ENCODE peak calls at places on chromosomes 3 and 15, in seven cellular contexts. Q is mammary epithelial cell, E is kidney epithelial cell, H is HFFc6, Z is stomach, Y is fibroblast of pulmonary artery, M is tibial artery. C is an unnamed sample.

GRCh38 chr3:53776494-53777101 is 69.6 kb downstream of the CHDH start:
- DNase-seq in Z (no peak), M (no peak), E (no peak), Y (no peak), Q (peak), H (peak), C (no peak)

GRCh38 chr3:124266517-124266916 is 274.6 kb upstream of the ROPN1 start:
- DNase-seq in Y (peak), M (no peak), Q (no peak), E (no peak), H (no peak), Z (no peak), C (no peak)

GRCh38 chr15:64792282-64792681 is 16.9 kb upstream of the RBPMS2 start:
- DNase-seq in Q (no peak), Y (no peak), M (no peak), H (peak), Z (no peak), E (no peak), C (no peak)

GRCh38 chr3:99909714-99910508 is 92.2 kb downstream of the CMSS1 start:
- DNase-seq in H (peak), Y (peak), M (no peak), Z (no peak), Q (peak), E (peak), C (no peak)

GRCh38 chr3:8482960-8483665 is 18.5 kb upstream of the LMCD1 start:
- DNase-seq in M (peak), Z (peak), Q (peak), E (peak), H (peak), Y (peak), C (no peak)

GRCh38 chr3:160921020-160921635 is 165.1 kb downstream of the PPM1L start:
- DNase-seq in Q (peak), Z (peak), Y (peak), E (no peak), H (peak), M (no peak), C (peak)

GRCh38 chr3:39065197-39065596 is 13.4 kb downstream of the WDR48 start:
- DNase-seq in H (peak), Y (peak), Q (peak), E (peak), M (no peak), Z (no peak), C (peak)

GRCh38 chr3:113222412-113223086 is 11.2 kb downstream of the BOC start:
- DNase-seq in M (no peak), Z (no peak), Y (no peak), H (no peak), E (no peak), Q (no peak), C (no peak)

GRCh38 chr3:190056795-190057194 is 63.9 kb downstream of the P3H2 start:
- DNase-seq in Z (no peak), E (no peak), H (no peak), Q (no peak), M (no peak), Y (no peak), C (no peak)

GRCh38 chr3:191070201-191070600 is 128.8 kb upstream of the OSTN start:
- DNase-seq in Z (no peak), E (peak), H (peak), M (no peak), Y (peak), Q (peak), C (no peak)

GRCh38 chr3:156547637-156548036 is 7.3 kb downstream of the SSR3 start:
- DNase-seq in H (peak), Y (peak), M (no peak), Z (no peak), Q (peak), E (peak), C (no peak)

GRCh38 chr3:87167634-87168456 is 59.3 kb upstream of the CHMP2B start:
- DNase-seq in H (peak), E (peak), Z (no peak), Q (peak), Y (peak), M (no peak), C (peak)

GRCh38 chr3:112948346-112948838 is 26.5 kb downstream of the CD200R1 start:
- DNase-seq in E (no peak), Y (no peak), Z (no peak), M (no peak), Q (no peak), H (no peak), C (no peak)

GRCh38 chr15:92495468-92495867 is 101.8 kb downstream of the ST8SIA2 start:
- DNase-seq in Y (no peak), M (no peak), Z (no peak), H (no peak), E (no peak), Q (no peak), C (no peak)

DNA sequence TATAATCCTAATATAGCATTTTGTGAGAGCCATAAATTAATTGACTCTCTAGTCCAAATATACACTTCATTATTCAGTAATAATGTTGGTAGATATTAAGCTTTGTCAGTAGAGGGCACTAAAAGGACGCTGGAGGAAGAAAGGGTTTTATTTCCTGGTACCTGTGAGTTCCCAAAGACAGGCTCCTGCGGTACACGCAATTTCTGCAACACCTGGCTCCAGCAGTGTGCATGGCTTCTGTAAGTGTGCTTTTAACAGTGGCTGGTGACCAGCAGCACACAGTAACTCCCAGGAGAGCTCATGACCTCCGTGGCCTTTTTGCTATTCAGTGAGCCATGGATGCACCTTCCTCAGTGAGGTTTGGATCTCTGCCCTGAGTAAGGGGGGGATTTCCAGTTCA is 338.3 kb upstream of the ZNF385D start:
- DNase-seq in E (peak), Y (peak), Z (no peak), H (no peak), M (no peak), Q (peak), C (peak)
- TF ChIP-seq CTCF in E (peak), Y (peak), Z (no peak), H (peak), M (no peak), Q (peak), C (peak)

DNA sequence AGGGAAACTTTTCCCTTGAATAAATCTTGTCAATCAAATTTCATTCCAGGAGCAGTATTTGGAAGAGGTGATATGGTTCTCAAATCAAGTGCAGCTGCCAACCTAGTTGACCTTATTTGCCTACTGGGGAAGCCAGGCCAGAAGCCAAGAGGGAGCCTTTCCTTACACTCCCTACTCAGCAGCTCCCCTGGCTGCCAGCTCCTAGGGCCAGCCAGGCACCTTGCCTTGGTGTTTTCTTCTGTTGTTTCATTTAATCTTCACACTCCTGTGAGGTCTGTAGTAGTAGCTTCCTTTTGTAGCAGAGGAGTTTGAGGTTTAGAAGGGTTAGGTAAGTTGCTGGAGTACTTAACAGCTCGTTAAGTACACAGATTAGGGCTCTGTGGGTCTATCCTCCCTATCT is 22.6 kb downstream of the MKRN2OS start:
- DNase-seq in H (no peak), Y (no peak), Z (peak), M (no peak), Q (no peak), E (no peak), C (no peak)
- TF ChIP-seq CTCF in H (no peak), Y (no peak), Z (no peak), M (no peak), Q (no peak), E (no peak), C (no peak)

GRCh38 chr3:30408105-30408557 is 198.3 kb upstream of the TGFBR2 start:
- DNase-seq in E (no peak), M (no peak), H (no peak), Z (no peak), Y (peak), Q (no peak), C (no peak)
- TF ChIP-seq CTCF in E (no peak), M (no peak), H (peak), Z (no peak), Y (no peak), Q (no peak), C (no peak)

GRCh38 chr3:129441782-129442181 is 1.8 kb downstream of the IFT122 start:
- DNase-seq in Y (peak), M (peak), Q (no peak), E (no peak), Z (no peak), H (peak), C (no peak)
- TF ChIP-seq CTCF in Y (peak), M (no peak), Q (no peak), E (peak), Z (no peak), H (peak), C (no peak)

DNA sequence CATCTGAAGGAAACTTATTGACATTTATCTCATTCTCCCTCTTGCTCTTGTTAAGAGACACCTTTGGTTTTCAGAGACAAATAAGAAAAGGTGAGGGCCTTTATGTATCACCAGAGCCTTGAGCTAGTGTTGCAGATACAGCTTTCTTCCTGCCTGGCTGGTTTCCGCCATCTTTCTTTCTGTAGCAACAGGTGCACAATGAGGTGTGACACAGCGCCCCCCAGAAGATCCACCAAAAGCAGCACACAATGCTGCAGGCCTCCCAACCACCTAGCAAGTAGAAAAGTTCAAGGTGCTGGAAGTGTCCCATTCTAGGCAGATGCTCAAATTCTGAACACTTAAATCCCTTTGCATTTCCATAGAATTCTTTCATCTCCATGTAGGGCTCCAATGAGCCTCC is 106.6 kb downstream of the FOXP1 start:
- DNase-seq in E (no peak), Q (no peak), H (no peak), Z (no peak), M (no peak), Y (no peak), C (no peak)
- TF ChIP-seq CTCF in E (no peak), Q (no peak), H (no peak), Z (no peak), M (no peak), Y (no peak), C (no peak)

GRCh38 chr3:111895079-111895478 is 36.0 kb downstream of the PHLDB2 start:
- DNase-seq in Q (no peak), H (peak), E (no peak), Y (peak), M (no peak), Z (no peak), C (no peak)
- TF ChIP-seq CTCF in Q (peak), H (peak), E (peak), Y (peak), M (no peak), Z (no peak), C (no peak)

GRCh38 chr3:183085634-183086390 is 13.5 kb downstream of the MCCC1 start:
- DNase-seq in M (no peak), E (no peak), H (peak), Y (peak), Z (no peak), Q (peak), C (peak)
- TF ChIP-seq CTCF in M (peak), E (peak), H (peak), Y (peak), Z (no peak), Q (peak), C (peak)

GRCh38 chr3:129027544-129027880 is 26.4 kb downstream of the EFCC1 start:
- DNase-seq in Z (no peak), Y (no peak), Q (no peak), H (no peak), E (no peak), M (no peak), C (no peak)
- TF ChIP-seq CTCF in Z (no peak), Y (no peak), Q (no peak), H (no peak), E (no peak), M (no peak), C (no peak)

GRCh38 chr15:74809951-74810350 is 2.7 kb upstream of the LMAN1L start:
- DNase-seq in Q (no peak), E (no peak), M (no peak), Y (no peak), H (peak), Z (no peak), C (no peak)
- TF ChIP-seq CTCF in Q (no peak), E (no peak), M (no peak), Y (no peak), H (no peak), Z (no peak), C (no peak)